ENCODE peak calls at places on chromosome 9, in four cellular contexts. K, T, X and G are unnamed samples.

GRCh38 chr9:109922617-109923260 is 142.7 kb downstream of the PALM2AKAP2 start:
- DNase-seq in T (peak), K (no peak), X (no peak), G (no peak)

GRCh38 chr9:114202849-114203248 is 47.5 kb downstream of the COL27A1 start:
- DNase-seq in T (no peak), K (no peak), X (no peak), G (no peak)

GRCh38 chr9:125119643-125120286 is 23.6 kb downstream of the SCAI start:
- DNase-seq in T (no peak), K (no peak), X (no peak), G (no peak)

GRCh38 chr9:5874048-5874447 is 16.6 kb upstream of the MLANA start:
- DNase-seq in T (no peak), X (no peak), K (no peak), G (no peak)

GRCh38 chr9:33498387-33498786 is 24.7 kb upstream of the NOL6 start:
- DNase-seq in X (no peak), K (no peak), T (no peak), G (peak)

GRCh38 chr9:32350682-32351081 is 33.8 kb upstream of the ACO1 start:
- DNase-seq in T (peak), K (no peak), X (no peak), G (no peak)

GRCh38 chr9:621199-621860 is 220.2 kb upstream of the DMRT1 start:
- DNase-seq in K (no peak), X (no peak), T (no peak), G (no peak)

GRCh38 chr9:2029666-2030170 is 14.6 kb downstream of the SMARCA2 start:
- DNase-seq in X (no peak), T (no peak), K (no peak), G (no peak)

GRCh38 chr9:77939149-77939668 is 92.4 kb downstream of the GNAQ start:
- DNase-seq in K (no peak), X (no peak), T (no peak), G (no peak)

GRCh38 chr9:36902063-36902735 is 131.9 kb downstream of the PAX5 start:
- DNase-seq in K (no peak), X (no peak), T (no peak), G (no peak)

GRCh38 chr9:93107151-93107824 is 11.3 kb downstream of the CARD19 start:
- DNase-seq in T (no peak), K (no peak), X (no peak), G (no peak)

GRCh38 chr9:114271556-114272510 is 51.1 kb upstream of the ORM1 start:
- DNase-seq in K (no peak), T (peak), X (no peak), G (no peak)

GRCh38 chr9:136808781-136809158 is 1.0 kb downstream of the RABL6 start:
- DNase-seq in X (no peak), T (no peak), K (no peak), G (peak)